ENCODE peak calls at places on chromosomes 12 and 14, in eight cellular contexts. One of them, this sample, is unnamed. For H3K4me1, the result is how much of the 10 kb centered on the place peaks cover.

GRCh38 chr12:130463818-130464663 is 126.4 kb downstream of the PIWIL1 start:
- DNase-seq in CD8-positive, alpha-beta T cell: no peak
- DNase-seq in tibial nerve: no peak
- DNase-seq in A549: no peak
- DNase-seq in upper lobe of right lung: no peak
- DNase-seq in heart left ventricle: no peak
- DNase-seq in uterus: no peak
- DNase-seq in SK-N-SH: no peak
- DNase-seq in this sample: no peak

GRCh38 chr12:28781671-28782652 is 367.1 kb upstream of the FAR2 start:
- DNase-seq in CD8-positive, alpha-beta T cell: no peak
- DNase-seq in tibial nerve: no peak
- DNase-seq in A549: no peak
- DNase-seq in upper lobe of right lung: no peak
- DNase-seq in heart left ventricle: no peak
- DNase-seq in uterus: no peak
- DNase-seq in SK-N-SH: no peak
- DNase-seq in this sample: no peak

GRCh38 chr12:121036810-121037326 is 2.2 kb downstream of the OASL start:
- DNase-seq in CD8-positive, alpha-beta T cell: no peak
- DNase-seq in tibial nerve: no peak
- DNase-seq in A549: peak
- DNase-seq in upper lobe of right lung: peak
- DNase-seq in heart left ventricle: no peak
- DNase-seq in uterus: no peak
- DNase-seq in SK-N-SH: no peak
- DNase-seq in this sample: no peak

GRCh38 chr12:4762773-4763172 is 42.6 kb downstream of the GALNT8 start:
- DNase-seq in CD8-positive, alpha-beta T cell: no peak
- DNase-seq in tibial nerve: no peak
- DNase-seq in A549: no peak
- DNase-seq in upper lobe of right lung: no peak
- DNase-seq in heart left ventricle: no peak
- DNase-seq in uterus: no peak
- DNase-seq in SK-N-SH: no peak
- DNase-seq in this sample: no peak

GRCh38 chr14:73269729-73270651 is 32.7 kb downstream of the PAPLN start:
- DNase-seq in CD8-positive, alpha-beta T cell: no peak
- DNase-seq in tibial nerve: no peak
- DNase-seq in A549: no peak
- DNase-seq in upper lobe of right lung: peak
- DNase-seq in heart left ventricle: peak
- DNase-seq in uterus: peak
- DNase-seq in SK-N-SH: peak
- DNase-seq in this sample: peak

GRCh38 chr12:66010787-66011547 is 119.6 kb downstream of the LLPH start:
- DNase-seq in CD8-positive, alpha-beta T cell: no peak
- DNase-seq in tibial nerve: no peak
- DNase-seq in A549: no peak
- DNase-seq in upper lobe of right lung: no peak
- DNase-seq in heart left ventricle: no peak
- DNase-seq in uterus: no peak
- DNase-seq in SK-N-SH: no peak
- DNase-seq in this sample: no peak

GRCh38 chr12:8081228-8081920 is 700 bp upstream of the NECAP1 start:
- DNase-seq in CD8-positive, alpha-beta T cell: no peak
- DNase-seq in tibial nerve: peak
- DNase-seq in A549: no peak
- DNase-seq in upper lobe of right lung: no peak
- DNase-seq in heart left ventricle: no peak
- DNase-seq in uterus: no peak
- DNase-seq in SK-N-SH: no peak
- DNase-seq in this sample: no peak

GRCh38 chr12:87981495-87981894 is 47.7 kb downstream of the C12orf50 start:
- DNase-seq in CD8-positive, alpha-beta T cell: no peak
- DNase-seq in tibial nerve: no peak
- DNase-seq in A549: no peak
- DNase-seq in upper lobe of right lung: no peak
- DNase-seq in heart left ventricle: no peak
- DNase-seq in uterus: no peak
- DNase-seq in SK-N-SH: no peak
- DNase-seq in this sample: no peak

GRCh38 chr12:53807322-53807721 is 55.5 kb upstream of the CISTR start:
- DNase-seq in CD8-positive, alpha-beta T cell: no peak
- DNase-seq in tibial nerve: no peak
- DNase-seq in A549: no peak
- DNase-seq in upper lobe of right lung: no peak
- DNase-seq in heart left ventricle: no peak
- DNase-seq in uterus: no peak
- DNase-seq in SK-N-SH: no peak
- DNase-seq in this sample: no peak

GRCh38 chr12:121334513-121335343 is 17.5 kb downstream of the ANAPC5 start:
- DNase-seq in CD8-positive, alpha-beta T cell: no peak
- DNase-seq in tibial nerve: peak
- DNase-seq in A549: peak
- DNase-seq in upper lobe of right lung: no peak
- DNase-seq in heart left ventricle: no peak
- DNase-seq in uterus: no peak
- DNase-seq in SK-N-SH: peak
- DNase-seq in this sample: no peak

GRCh38 chr14:32372154-32372553 is 43.1 kb downstream of the AKAP6 start:
- DNase-seq in CD8-positive, alpha-beta T cell: no peak
- DNase-seq in tibial nerve: no peak
- DNase-seq in A549: no peak
- DNase-seq in upper lobe of right lung: no peak
- DNase-seq in heart left ventricle: no peak
- DNase-seq in uterus: no peak
- DNase-seq in SK-N-SH: no peak
- DNase-seq in this sample: no peak

GRCh38 chr12:41532072-41532471 is 344.0 kb downstream of the PDZRN4 start:
- DNase-seq in CD8-positive, alpha-beta T cell: no peak
- DNase-seq in tibial nerve: no peak
- DNase-seq in A549: no peak
- DNase-seq in upper lobe of right lung: no peak
- DNase-seq in heart left ventricle: no peak
- DNase-seq in uterus: no peak
- DNase-seq in SK-N-SH: no peak
- DNase-seq in this sample: no peak

GRCh38 chr12:2813573-2814185 is 1.2 kb downstream of the ITFG2 start:
- DNase-seq in CD8-positive, alpha-beta T cell: peak
- DNase-seq in tibial nerve: peak
- DNase-seq in A549: peak
- DNase-seq in upper lobe of right lung: no peak
- DNase-seq in heart left ventricle: peak
- DNase-seq in uterus: no peak
- DNase-seq in SK-N-SH: peak
- DNase-seq in this sample: no peak

GRCh38 chr12:51865470-51865745 is 16.9 kb upstream of the FIGNL2 start:
- DNase-seq in CD8-positive, alpha-beta T cell: no peak
- DNase-seq in tibial nerve: no peak
- DNase-seq in A549: no peak
- DNase-seq in upper lobe of right lung: peak
- DNase-seq in heart left ventricle: no peak
- DNase-seq in uterus: no peak
- DNase-seq in SK-N-SH: no peak
- DNase-seq in this sample: no peak

GRCh38 chr12:105275997-105276760 is 40.2 kb upstream of the APPL2 start:
- DNase-seq in CD8-positive, alpha-beta T cell: no peak
- DNase-seq in tibial nerve: no peak
- DNase-seq in A549: no peak
- DNase-seq in upper lobe of right lung: no peak
- DNase-seq in heart left ventricle: no peak
- DNase-seq in uterus: no peak
- DNase-seq in SK-N-SH: no peak
- DNase-seq in this sample: no peak

GRCh38 chr12:111446044-111446581 is 40.4 kb downstream of the SH2B3 start:
- DNase-seq in CD8-positive, alpha-beta T cell: no peak
- DNase-seq in tibial nerve: no peak
- DNase-seq in A549: no peak
- DNase-seq in upper lobe of right lung: no peak
- DNase-seq in heart left ventricle: peak
- DNase-seq in uterus: peak
- DNase-seq in SK-N-SH: peak
- DNase-seq in this sample: peak

GRCh38 chr12:111446631-111447570 is 41.2 kb downstream of the SH2B3 start:
- DNase-seq in CD8-positive, alpha-beta T cell: no peak
- DNase-seq in tibial nerve: no peak
- DNase-seq in A549: no peak
- DNase-seq in upper lobe of right lung: no peak
- DNase-seq in heart left ventricle: no peak
- DNase-seq in uterus: peak
- DNase-seq in SK-N-SH: no peak
- DNase-seq in this sample: peak

GRCh38 chr12:111448831-111449790 is 43.4 kb downstream of the SH2B3 start:
- DNase-seq in CD8-positive, alpha-beta T cell: no peak
- DNase-seq in tibial nerve: no peak
- DNase-seq in A549: no peak
- DNase-seq in upper lobe of right lung: no peak
- DNase-seq in heart left ventricle: no peak
- DNase-seq in uterus: no peak
- DNase-seq in SK-N-SH: no peak
- DNase-seq in this sample: peak

GRCh38 chr12:111447571-111448265 is 42.0 kb downstream of the SH2B3 start:
- DNase-seq in CD8-positive, alpha-beta T cell: no peak
- DNase-seq in tibial nerve: no peak
- DNase-seq in A549: no peak
- DNase-seq in upper lobe of right lung: no peak
- DNase-seq in heart left ventricle: no peak
- DNase-seq in uterus: peak
- DNase-seq in SK-N-SH: no peak
- DNase-seq in this sample: peak

GRCh38 chr12:111448266-111448830 is 42.6 kb downstream of the SH2B3 start:
- DNase-seq in CD8-positive, alpha-beta T cell: no peak
- DNase-seq in tibial nerve: no peak
- DNase-seq in A549: no peak
- DNase-seq in upper lobe of right lung: no peak
- DNase-seq in heart left ventricle: no peak
- DNase-seq in uterus: no peak
- DNase-seq in SK-N-SH: no peak
- DNase-seq in this sample: peak
- H3K4me1 ChIP-seq in CD8-positive, alpha-beta T cell: under half
- H3K4me1 ChIP-seq in tibial nerve: half or more
- H3K4me1 ChIP-seq in A549: under half
- H3K4me1 ChIP-seq in upper lobe of right lung: half or more
- H3K4me1 ChIP-seq in heart left ventricle: half or more
- H3K4me1 ChIP-seq in uterus: under half
- H3K4me1 ChIP-seq in SK-N-SH: under half
- H3K4me1 ChIP-seq in this sample: half or more

GRCh38 chr14:96256420-96256819 is 410 bp downstream of the BDKRB1 start:
- DNase-seq in CD8-positive, alpha-beta T cell: no peak
- DNase-seq in tibial nerve: no peak
- DNase-seq in A549: no peak
- DNase-seq in upper lobe of right lung: no peak
- DNase-seq in heart left ventricle: no peak
- DNase-seq in uterus: no peak
- DNase-seq in SK-N-SH: no peak
- DNase-seq in this sample: no peak
- TF ChIP-seq CTCF in CD8-positive, alpha-beta T cell: no peak
- TF ChIP-seq CTCF in tibial nerve: no peak
- TF ChIP-seq CTCF in A549: no peak
- TF ChIP-seq CTCF in upper lobe of right lung: no peak
- TF ChIP-seq CTCF in heart left ventricle: no peak
- TF ChIP-seq CTCF in uterus: peak
- TF ChIP-seq CTCF in SK-N-SH: peak
- TF ChIP-seq CTCF in this sample: no peak

DNA sequence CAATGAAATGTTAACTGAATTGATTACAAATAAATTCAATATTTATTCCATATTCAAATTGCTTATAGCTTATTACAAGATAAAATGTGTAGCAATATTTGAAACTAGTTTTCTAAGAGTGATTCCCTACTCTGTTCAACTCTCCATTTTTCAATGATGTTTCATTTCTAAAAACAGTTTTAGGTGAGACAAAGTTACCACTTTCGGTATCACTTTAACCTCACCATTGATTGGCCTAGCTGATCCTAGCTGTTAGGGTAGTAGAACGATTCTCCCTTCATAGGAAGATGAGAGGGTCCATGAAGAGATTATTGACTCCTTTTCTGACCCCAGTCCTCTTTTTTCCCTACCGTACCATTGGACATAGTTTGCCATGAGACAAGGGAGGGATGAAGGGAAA is 373.3 kb downstream of the PRKD1 start:
- DNase-seq in CD8-positive, alpha-beta T cell: no peak
- DNase-seq in tibial nerve: no peak
- DNase-seq in A549: no peak
- DNase-seq in upper lobe of right lung: no peak
- DNase-seq in heart left ventricle: no peak
- DNase-seq in uterus: no peak
- DNase-seq in SK-N-SH: no peak
- DNase-seq in this sample: no peak
- H3K27ac ChIP-seq in CD8-positive, alpha-beta T cell: no peak
- H3K27ac ChIP-seq in tibial nerve: no peak
- H3K27ac ChIP-seq in A549: no peak
- H3K27ac ChIP-seq in upper lobe of right lung: no peak
- H3K27ac ChIP-seq in heart left ventricle: no peak
- H3K27ac ChIP-seq in uterus: no peak
- H3K27ac ChIP-seq in SK-N-SH: no peak
- H3K27ac ChIP-seq in this sample: no peak

GRCh38 chr14:68513137-68513536 is 279.7 kb downstream of the ZFP36L1 start:
- DNase-seq in CD8-positive, alpha-beta T cell: no peak
- DNase-seq in tibial nerve: no peak
- DNase-seq in A549: no peak
- DNase-seq in upper lobe of right lung: no peak
- DNase-seq in heart left ventricle: no peak
- DNase-seq in uterus: no peak
- DNase-seq in SK-N-SH: no peak
- DNase-seq in this sample: peak

GRCh38 chr14:68510201-68510600 is 282.7 kb downstream of the ZFP36L1 start:
- DNase-seq in CD8-positive, alpha-beta T cell: no peak
- DNase-seq in tibial nerve: peak
- DNase-seq in A549: no peak
- DNase-seq in upper lobe of right lung: no peak
- DNase-seq in heart left ventricle: peak
- DNase-seq in uterus: peak
- DNase-seq in SK-N-SH: peak
- DNase-seq in this sample: peak

GRCh38 chr14:68510951-68511726 is 281.7 kb downstream of the ZFP36L1 start:
- DNase-seq in CD8-positive, alpha-beta T cell: no peak
- DNase-seq in tibial nerve: peak
- DNase-seq in A549: no peak
- DNase-seq in upper lobe of right lung: no peak
- DNase-seq in heart left ventricle: no peak
- DNase-seq in uterus: no peak
- DNase-seq in SK-N-SH: no peak
- DNase-seq in this sample: peak

GRCh38 chr14:68511727-68512047 is 281.2 kb downstream of the ZFP36L1 start:
- DNase-seq in CD8-positive, alpha-beta T cell: no peak
- DNase-seq in tibial nerve: no peak
- DNase-seq in A549: no peak
- DNase-seq in upper lobe of right lung: no peak
- DNase-seq in heart left ventricle: no peak
- DNase-seq in uterus: no peak
- DNase-seq in SK-N-SH: no peak
- DNase-seq in this sample: no peak

DNA sequence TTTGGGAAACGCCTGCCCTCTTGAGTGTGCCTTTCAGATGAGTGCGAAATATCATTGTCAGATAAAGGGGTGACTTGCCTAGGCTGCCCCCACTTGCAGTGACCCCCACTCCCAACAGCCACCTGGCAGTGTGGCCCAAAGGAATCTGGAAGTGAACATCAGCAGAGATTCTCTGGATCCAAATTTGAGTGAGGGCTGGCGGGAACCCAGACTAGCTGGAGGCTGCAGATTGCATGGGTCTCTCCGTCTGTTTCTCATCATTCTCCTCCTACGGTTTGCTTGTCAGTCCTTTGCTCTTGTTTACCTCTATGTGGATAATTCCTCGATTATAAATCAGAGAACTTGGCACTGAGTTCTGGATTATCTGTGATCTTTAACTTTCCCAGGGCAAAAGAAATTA is 280.8 kb downstream of the ZFP36L1 start:
- DNase-seq in CD8-positive, alpha-beta T cell: no peak
- DNase-seq in tibial nerve: no peak
- DNase-seq in A549: no peak
- DNase-seq in upper lobe of right lung: no peak
- DNase-seq in heart left ventricle: no peak
- DNase-seq in uterus: peak
- DNase-seq in SK-N-SH: peak
- DNase-seq in this sample: peak
- H3K4me1 ChIP-seq in CD8-positive, alpha-beta T cell: under half
- H3K4me1 ChIP-seq in tibial nerve: half or more
- H3K4me1 ChIP-seq in A549: under half
- H3K4me1 ChIP-seq in upper lobe of right lung: under half
- H3K4me1 ChIP-seq in heart left ventricle: under half
- H3K4me1 ChIP-seq in uterus: under half
- H3K4me1 ChIP-seq in SK-N-SH: under half
- H3K4me1 ChIP-seq in this sample: under half

This sample was measured in right atrium auricular region.